ENCODE peak calls at places on chromosomes 6 and 20, in nine cellular contexts. Y, B, H, R, E, X, Q, A and P are unnamed samples.

GRCh38 chr6:130697661-130698535 is 129.3 kb upstream of the SMLR1 start:
- DNase-seq in Q (peak; percentile 66), R (no peak), X (no peak), H (no peak), Y (no peak), B (peak; percentile 76), E (peak; percentile 49), A (peak; percentile 32), P (no peak)

GRCh38 chr6:137894779-137895385 is 27.8 kb downstream of the TNFAIP3 start:
- DNase-seq in X (no peak), H (no peak), A (no peak), Y (no peak), B (no peak), R (no peak), Q (peak; percentile 73), E (no peak), P (no peak)

GRCh38 chr20:23419995-23420901 is 1.0 kb downstream of the NAPB start:
- DNase-seq in Y (peak; percentile 45), X (peak; percentile 76), B (peak; percentile 53), R (no peak), H (peak; percentile 65), E (peak; percentile 78), A (peak; percentile 42), Q (peak; percentile 70), P (no peak)

GRCh38 chr6:109024784-109025183 is 69.9 kb downstream of the SESN1 start:
- DNase-seq in H (no peak), R (no peak), Q (peak; percentile 2), X (no peak), E (peak; percentile 63), B (peak; percentile 36), Y (no peak), A (no peak), P (no peak)

GRCh38 chr20:13008761-13009681 is at the start of gene SPTLC3:
- DNase-seq in B (peak; percentile 28), A (no peak), Y (peak; percentile 57), X (peak; percentile 73), H (peak; percentile 57), R (peak; percentile 38), E (peak; percentile 64), Q (peak; percentile 36), P (no peak)

GRCh38 chr6:156851447-156851846 is 74.3 kb downstream of the ARID1B start:
- DNase-seq in Y (no peak), Q (no peak), R (no peak), H (no peak), X (no peak), B (no peak), E (no peak), A (no peak), P (no peak)

GRCh38 chr6:131460603-131460995 is 112.4 kb upstream of the ARG1 start:
- DNase-seq in E (no peak), Q (no peak), A (no peak), Y (no peak), X (no peak), B (peak; percentile 77), H (no peak), R (no peak), P (no peak)

GRCh38 chr6:130600880-130601341 is 226.3 kb upstream of the SMLR1 start:
- DNase-seq in B (peak; percentile 95), E (no peak), Y (no peak), A (no peak), X (no peak), Q (peak; percentile 85), H (no peak), R (no peak), P (no peak)

GRCh38 chr6:15621203-15622044 is 41.4 kb downstream of the DTNBP1 start:
- DNase-seq in B (peak; percentile 37), E (peak; percentile 81), R (no peak), A (no peak), X (peak; percentile 68), Y (peak; percentile 49), Q (peak; percentile 30), H (no peak), P (no peak)

GRCh38 chr6:4661391-4661790 is 114.8 kb upstream of the CDYL start:
- DNase-seq in X (no peak), R (no peak), E (no peak), Y (no peak), H (no peak), B (no peak), Q (no peak), A (no peak), P (no peak)

GRCh38 chr6:46949662-46950280 is 28.0 kb upstream of the ADGRF5 start:
- DNase-seq in A (no peak), Y (peak; percentile 77), E (peak; percentile 90), Q (no peak), X (peak; percentile 71), B (no peak), H (peak; percentile 64), R (no peak), P (no peak)

GRCh38 chr20:61218886-61219480 is 33.1 kb upstream of the CDH4 start:
- DNase-seq in B (peak; percentile 21), X (no peak), Y (no peak), A (no peak), H (no peak), R (no peak), E (no peak), Q (peak; percentile 60), P (no peak)

GRCh38 chr20:7702141-7702540 is 238.1 kb downstream of the HAO1 start:
- DNase-seq in H (no peak), B (no peak), E (no peak), A (no peak), Y (no peak), Q (no peak), X (no peak), R (no peak), P (no peak)

GRCh38 chr20:2276015-2276414 is 19.8 kb upstream of the TGM3 start:
- DNase-seq in H (no peak), B (no peak), E (no peak), Q (no peak), X (no peak), R (no peak), A (no peak), Y (no peak), P (no peak)

GRCh38 chr6:104527761-104528415 is 331.8 kb downstream of the HACE1 start:
- DNase-seq in R (no peak), B (peak; percentile 68), Y (no peak), H (no peak), Q (no peak), X (peak; percentile 65), E (peak; percentile 57), A (no peak), P (no peak)

GRCh38 chr20:24033151-24033550 is 44.6 kb upstream of the GGTLC1 start:
- DNase-seq in Y (no peak), X (no peak), E (no peak), H (no peak), B (no peak), Q (no peak), R (no peak), A (no peak), P (no peak)

GRCh38 chr20:5634894-5635293 is 115.3 kb upstream of the SHLD1 start:
- DNase-seq in E (no peak), X (no peak), B (no peak), Q (no peak), H (no peak), Y (no peak), R (no peak), A (no peak), P (no peak)

GRCh38 chr6:31708224-31708623 is 1.6 kb downstream of the LY6G6F start:
- DNase-seq in Q (no peak), B (no peak), A (no peak), R (no peak), H (no peak), E (no peak), Y (no peak), X (no peak), P (no peak)

GRCh38 chr20:6566821-6567220 is 200.7 kb upstream of the BMP2 start:
- DNase-seq in E (no peak), Q (peak; percentile 96), A (no peak), H (no peak), B (no peak), X (no peak), R (no peak), Y (no peak), P (no peak)

DNA sequence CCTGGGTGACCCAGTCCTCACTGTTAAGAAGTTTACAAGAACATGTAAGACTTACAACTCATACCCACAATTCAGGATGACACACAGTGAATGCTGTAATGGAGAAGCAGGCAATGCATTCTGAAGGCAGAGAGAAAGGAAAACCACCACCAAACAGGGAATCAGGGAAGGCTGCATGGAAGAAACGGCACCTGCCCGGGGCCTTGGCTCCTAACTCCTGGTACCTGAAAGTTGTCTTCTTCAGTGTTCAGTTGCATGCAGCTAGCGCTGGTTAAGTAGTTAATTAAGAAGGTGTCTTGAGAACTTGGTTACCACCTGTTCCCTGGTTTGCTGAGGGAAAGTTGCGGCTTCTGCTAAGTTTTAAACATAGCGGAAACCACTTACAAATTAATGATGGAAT is 57.2 kb downstream of the GPR6 start:
- DNase-seq in Y (peak; percentile 16), E (no peak), Q (no peak), X (no peak), A (no peak), R (no peak), H (no peak), B (no peak), P (no peak)
- H3K9me3 ChIP-seq in Y (no peaks in the 10 kb centered on the region), E (no peaks in the 10 kb centered on the region), Q (no peaks in the 10 kb centered on the region), X (no peaks in the 10 kb centered on the region), A (no peaks in the 10 kb centered on the region), R (no peaks in the 10 kb centered on the region), H (no peaks in the 10 kb centered on the region), B (no peaks in the 10 kb centered on the region), P (no peaks in the 10 kb centered on the region)

GRCh38 chr20:55333798-55334197 is 671.5 kb downstream of the CBLN4 start:
- DNase-seq in Q (no peak), R (no peak), A (no peak), E (no peak), H (no peak), Y (no peak), X (no peak), B (no peak), P (no peak)
- H3K9me3 ChIP-seq in Q (peaks cover 4% of the 10 kb centered on the region), R (no peaks in the 10 kb centered on the region), A (no peaks in the 10 kb centered on the region), E (no peaks in the 10 kb centered on the region), H (no peaks in the 10 kb centered on the region), Y (no peaks in the 10 kb centered on the region), X (no peaks in the 10 kb centered on the region), B (peaks cover 7% of the 10 kb centered on the region), P (no peaks in the 10 kb centered on the region)

DNA sequence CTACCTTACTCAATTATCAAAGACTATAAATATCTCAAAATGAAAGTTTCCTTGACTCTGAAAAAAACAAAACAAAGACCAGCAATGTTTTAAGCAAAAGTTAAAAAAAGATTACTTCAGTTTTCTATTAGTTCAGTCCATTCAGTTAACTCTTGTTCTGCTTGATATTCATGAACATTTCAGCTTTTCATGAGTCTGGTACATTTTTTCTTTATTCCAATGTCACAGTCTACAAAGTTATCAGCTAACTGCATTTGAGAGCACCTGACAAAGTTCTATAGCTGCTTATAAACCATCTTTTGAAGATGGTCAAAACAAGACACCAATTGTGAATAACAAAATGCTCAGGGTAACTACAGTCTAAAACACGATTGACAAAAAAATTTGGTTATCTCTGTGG is 156.1 kb upstream of the NOX3 start:
- DNase-seq in Q (no peak), B (no peak), A (no peak), X (no peak), R (no peak), Y (no peak), H (no peak), E (no peak), P (no peak)
- H3K9me3 ChIP-seq in Q (peaks cover 12% of the 10 kb centered on the region), B (peaks cover 25% of the 10 kb centered on the region), A (peaks cover 22% of the 10 kb centered on the region), X (peaks cover 14% of the 10 kb centered on the region), R (peaks cover 42% of the 10 kb centered on the region), Y (peaks cover 11% of the 10 kb centered on the region), H (no peaks in the 10 kb centered on the region), E (peaks cover 1% of the 10 kb centered on the region), P (no peaks in the 10 kb centered on the region)

DNA sequence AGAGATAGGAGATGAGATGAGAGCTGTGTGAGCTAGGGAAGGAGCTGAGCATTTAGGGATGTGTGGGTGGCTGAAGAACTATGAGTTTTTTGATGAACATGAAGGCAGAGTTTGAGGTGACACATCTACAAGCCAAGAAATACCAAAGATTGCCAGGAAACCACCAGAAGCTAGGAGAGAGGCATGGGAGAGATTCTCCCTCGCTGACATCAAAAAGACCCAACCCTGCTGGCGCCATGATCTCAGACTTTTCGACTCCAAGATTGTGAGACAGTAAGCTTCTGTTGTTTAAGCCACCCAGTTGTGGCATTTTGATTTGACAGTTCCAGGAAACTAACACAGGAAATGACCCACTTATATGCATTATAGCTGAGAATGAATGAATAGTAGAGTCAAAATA is 790.9 kb downstream of the TFAP2A start:
- DNase-seq in X (no peak), A (no peak), B (peak; percentile 93), Q (peak; percentile 41), R (no peak), E (no peak), Y (no peak), H (no peak), P (no peak)
- H3K9me3 ChIP-seq in X (no peaks in the 10 kb centered on the region), A (peaks cover 4% of the 10 kb centered on the region), B (peaks cover 19% of the 10 kb centered on the region), Q (no peaks in the 10 kb centered on the region), R (no peaks in the 10 kb centered on the region), E (no peaks in the 10 kb centered on the region), Y (no peaks in the 10 kb centered on the region), H (no peaks in the 10 kb centered on the region), P (peaks cover 4% of the 10 kb centered on the region)